ENCODE peak calls at places on chromosomes 12 and 14, in four cellular contexts. S is K562, E is HepG2, Y is GM12878. M is an unnamed sample.

GRCh38 chr14:78023112-78023511 is 147.1 kb upstream of the NRXN3 start:
- DNase-seq in E (no peak), Y (no peak), S (no peak), M (no peak)

GRCh38 chr12:124599074-124599999 is 31.9 kb upstream of the NCOR2 start:
- DNase-seq in E (no peak), S (no peak), Y (no peak), M (no peak)

GRCh38 chr14:105087308-105087962 is 22.2 kb upstream of the GPR132 start:
- DNase-seq in E (no peak), Y (no peak), S (peak; percentile 40), M (peak; percentile 74)

GRCh38 chr12:46266869-46267617 is 1.8 kb downstream of the SLC38A1 start:
- DNase-seq in E (peak; percentile 56), Y (no peak), S (no peak), M (peak; percentile 60)

GRCh38 chr12:113292091-113292490 is 42.8 kb downstream of the SLC8B1 start:
- DNase-seq in S (no peak), E (no peak), Y (no peak), M (no peak)

GRCh38 chr14:20934148-20934762 is 21.0 kb upstream of the RNASE2 start:
- DNase-seq in E (no peak), Y (no peak), S (peak; percentile 74), M (peak; percentile 27)

GRCh38 chr12:84912191-84913142 is at the start of gene SLC6A15:
- DNase-seq in S (no peak), E (no peak), Y (no peak), M (peak; percentile 91)

GRCh38 chr12:76636141-76636692 is 76.6 kb upstream of the OSBPL8 start:
- DNase-seq in E (no peak), S (peak; percentile 31), Y (no peak), M (no peak)

GRCh38 chr12:50764861-50765324 is 992 bp downstream of the ATF1 start:
- DNase-seq in S (no peak), E (peak; percentile 89), Y (no peak), M (peak; percentile 69)

GRCh38 chr14:70013269-70013873 is 134.2 kb downstream of the SMOC1 start:
- DNase-seq in E (peak; percentile 41), S (peak; percentile 61), Y (no peak), M (peak; percentile 52)

GRCh38 chr12:53292441-53292840 is 2.9 kb upstream of the PFDN5 start:
- DNase-seq in Y (no peak), E (no peak), S (no peak), M (no peak)

GRCh38 chr12:66885115-66885875 is 206.4 kb upstream of the GRIP1 start:
- DNase-seq in Y (no peak), S (no peak), E (no peak), M (no peak)

GRCh38 chr14:77139540-77140342 is 1.9 kb downstream of the ZDHHC22 start:
- DNase-seq in S (peak; percentile 69), Y (no peak), E (peak; percentile 29), M (peak; percentile 90)

GRCh38 chr14:48331421-48331820 is 656.0 kb upstream of the MDGA2 start:
- DNase-seq in Y (no peak), S (no peak), E (no peak), M (no peak)

GRCh38 chr12:53558631-53559030 is 51.3 kb upstream of the NPFF start:
- DNase-seq in Y (no peak), S (no peak), E (no peak), M (no peak)

GRCh38 chr12:54253240-54253639 is 26.7 kb downstream of the CBX5 start:
- DNase-seq in Y (no peak), E (no peak), S (no peak), M (no peak)

GRCh38 chr14:70358631-70359030 is 852 bp downstream of the COX16 start:
- DNase-seq in S (no peak), E (no peak), Y (no peak), M (peak; percentile 19)

GRCh38 chr12:54463034-54463433 is 10.4 kb downstream of the GTSF1 start:
- DNase-seq in Y (no peak), S (peak; percentile 25), E (no peak), M (no peak)

GRCh38 chr12:93403988-93404803 is 26.5 kb downstream of the NUDT4 start:
- DNase-seq in Y (no peak), E (no peak), S (no peak), M (no peak)

DNA sequence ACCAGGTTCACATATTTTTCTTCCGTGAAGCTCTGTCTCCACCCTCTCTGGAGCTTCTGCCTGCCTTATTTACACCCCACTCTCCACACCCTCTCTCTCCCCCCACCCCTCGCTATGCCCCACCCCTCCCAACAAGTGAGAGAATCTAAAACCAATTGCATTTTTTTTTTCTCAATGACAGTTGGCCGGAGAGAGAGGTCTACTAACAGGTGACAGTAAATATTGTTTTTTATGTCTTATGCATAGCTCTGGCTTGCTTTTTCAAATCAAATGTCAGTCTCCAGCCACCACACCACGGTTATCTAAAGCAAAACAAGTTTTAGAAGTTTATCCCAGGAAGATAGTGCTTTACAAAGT is at the start of gene KCNC2:
- DNase-seq in Y (no peak), S (no peak), E (no peak), M (no peak)
- TF ChIP-seq GABPA in Y (no peak), S (no peak), E (no peak), M (no peak)

DNA sequence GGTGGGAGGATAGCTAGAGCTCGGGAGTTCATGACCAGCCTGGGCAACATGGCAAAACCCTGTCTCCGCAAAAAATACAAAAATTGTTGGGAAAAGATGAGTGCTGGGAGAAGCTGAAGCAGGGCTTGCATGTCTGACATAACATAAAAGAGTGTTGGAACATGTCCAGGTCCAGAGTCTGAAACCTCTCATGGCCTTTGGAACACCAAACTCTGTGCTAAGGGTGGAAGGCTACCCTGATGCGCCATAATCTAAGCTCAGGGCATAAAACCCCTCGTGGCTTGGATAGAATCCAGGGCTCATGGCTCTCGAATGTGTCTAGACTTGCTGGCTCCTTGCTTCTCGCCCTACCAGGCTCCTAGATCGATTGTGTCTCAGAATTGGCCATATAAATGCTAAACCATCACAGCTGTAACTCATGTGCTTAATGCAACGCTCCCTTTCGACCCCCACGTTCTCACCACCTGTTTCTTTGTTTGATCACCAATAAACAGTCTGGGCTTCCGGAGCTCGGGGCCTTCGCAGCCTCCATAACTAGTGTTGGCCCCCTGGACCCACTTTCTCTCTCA is 6.7 kb upstream of the CLEC7A start:
- DNase-seq in E (peak; percentile 4), Y (no peak), S (no peak), M (no peak)
- TF ChIP-seq FOXM1 in E (no peak), Y (no peak), S (no peak), M (no peak)

DNA sequence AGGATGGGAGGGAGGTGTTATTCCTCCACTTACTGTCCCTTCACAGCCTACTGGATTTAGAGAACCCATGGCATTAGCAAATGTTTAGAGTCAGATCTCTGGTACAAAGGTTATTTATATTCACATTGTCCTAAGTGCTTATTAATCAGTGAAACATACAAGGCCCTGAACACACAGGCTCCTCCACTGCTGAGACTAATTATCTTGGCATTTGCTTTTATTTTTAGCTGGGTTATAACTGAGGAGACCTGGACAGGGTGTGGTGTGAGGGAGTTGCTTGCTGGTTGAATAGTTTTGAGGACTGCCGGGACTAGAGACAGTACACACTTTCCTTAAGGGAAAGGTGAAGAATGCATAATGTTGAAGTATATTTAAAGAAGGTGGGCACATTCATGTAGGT is 77.5 kb downstream of the FIGNL2 start:
- DNase-seq in Y (no peak), E (no peak), S (no peak), M (no peak)
- TF ChIP-seq NFIC in Y (no peak), E (no peak), S (no peak), M (no peak)

GRCh38 chr14:59688224-59689170 is 111.9 kb upstream of the CCDC175 start:
- DNase-seq in S (peak; percentile 9), E (peak; percentile 20), Y (no peak), M (peak; percentile 38)
- TF ChIP-seq GABPA in S (no peak), E (no peak), Y (no peak), M (no peak)

GRCh38 chr14:85124896-85125295 is 405.0 kb upstream of the FLRT2 start:
- DNase-seq in Y (no peak), E (no peak), S (no peak), M (no peak)

GRCh38 chr14:85125331-85125730 is 404.6 kb upstream of the FLRT2 start:
- DNase-seq in E (no peak), S (no peak), Y (no peak), M (no peak)

GRCh38 chr14:85118274-85118673 is 411.7 kb upstream of the FLRT2 start:
- DNase-seq in S (no peak), E (no peak), Y (no peak), M (no peak)

GRCh38 chr14:85122690-85123089 is 407.3 kb upstream of the FLRT2 start:
- DNase-seq in S (no peak), Y (no peak), E (no peak), M (no peak)
- TF ChIP-seq FOXM1 in S (no peak), Y (no peak), E (no peak), M (no peak)

DNA sequence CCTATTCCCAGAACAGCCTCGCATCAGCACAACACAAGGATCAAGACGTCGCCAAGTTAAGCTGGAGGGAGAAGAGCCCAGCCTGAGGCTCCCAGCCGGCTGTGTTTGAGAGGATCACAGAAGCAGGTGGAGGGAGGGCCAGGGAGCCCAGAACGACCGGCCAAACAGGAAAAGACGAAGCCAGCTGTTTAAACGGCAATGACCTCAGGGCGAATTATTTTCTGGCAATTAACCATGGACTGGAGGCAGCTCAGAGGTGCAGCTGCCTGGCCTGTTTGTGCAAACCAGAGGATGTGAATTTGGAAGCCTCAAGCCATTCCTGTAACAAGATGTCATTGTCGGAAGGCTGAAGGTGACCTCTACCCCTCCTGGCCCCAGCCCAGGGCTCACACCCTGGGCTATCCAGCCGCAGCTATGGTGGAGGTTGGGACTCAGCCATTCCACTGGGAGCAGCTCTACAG is 175.8 kb upstream of the PRMT8 start:
- DNase-seq in E (no peak), Y (no peak), S (no peak), M (peak; percentile 65)
- TF ChIP-seq NFIC in E (no peak), Y (no peak), S (no peak), M (no peak)

DNA sequence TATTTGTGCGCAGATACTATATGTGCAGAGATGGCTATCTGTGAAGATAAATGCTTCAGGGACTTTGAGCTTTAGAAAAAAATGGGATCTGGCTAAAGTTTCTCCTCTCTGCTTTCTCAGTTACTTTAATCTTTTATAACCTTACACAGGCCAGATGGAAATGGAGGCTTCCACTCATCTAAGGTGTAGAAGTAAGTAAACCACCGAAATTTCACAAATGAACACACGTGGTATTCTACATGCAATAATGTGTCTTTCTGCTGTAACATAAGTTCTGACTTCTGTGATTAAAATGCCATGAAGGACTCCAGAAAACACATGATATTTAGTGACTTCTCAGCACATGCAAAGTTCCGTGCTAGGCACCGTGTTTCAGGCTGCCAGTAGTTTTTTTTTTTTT is 99.1 kb upstream of the FOXN3 start:
- DNase-seq in Y (no peak), S (no peak), E (no peak), M (no peak)
- TF ChIP-seq GABPA in Y (no peak), S (no peak), E (no peak), M (no peak)

GRCh38 chr12:104586325-104587048 is 129.7 kb downstream of the CHST11 start:
- DNase-seq in Y (no peak), S (no peak), E (no peak), M (no peak)
- TF ChIP-seq FOXM1 in Y (no peak), S (no peak), E (no peak), M (no peak)

M was measured in SK-N-SH.